ENCODE peak calls at places on chromosomes 5 and 9, in eight cellular contexts. H, I, L, V, K, U, A and O are unnamed samples.

GRCh38 chr5:52893105-52893504 is 96.0 kb upstream of the ITGA2 start:
- DNase-seq in L (no peak), V (peak), A (peak), K (no peak), U (no peak), I (no peak), H (peak), O (no peak)

GRCh38 chr5:167571824-167572223 is 719.6 kb upstream of the WWC1 start:
- DNase-seq in A (no peak), I (no peak), U (no peak), K (no peak), L (no peak), V (no peak), H (no peak), O (no peak)

GRCh38 chr9:15104826-15105420 is 194.7 kb upstream of the FREM1 start:
- DNase-seq in L (peak), A (peak), V (peak), I (no peak), K (no peak), U (no peak), H (peak), O (no peak)

GRCh38 chr5:137264573-137264972 is 234.6 kb downstream of the SPOCK1 start:
- DNase-seq in L (no peak), V (no peak), K (no peak), U (no peak), H (no peak), A (peak), I (no peak), O (no peak)

GRCh38 chr5:173412566-173412965 is 84.4 kb upstream of the STC2 start:
- DNase-seq in K (no peak), A (no peak), U (no peak), I (no peak), H (peak), V (no peak), L (no peak), O (no peak)

GRCh38 chr5:148559461-148559860 is 94.9 kb downstream of the HTR4 start:
- DNase-seq in K (no peak), L (no peak), H (no peak), I (no peak), A (no peak), V (no peak), U (no peak), O (no peak)

GRCh38 chr5:178458140-178458539 is 132.1 kb downstream of the COL23A1 start:
- DNase-seq in L (no peak), H (no peak), U (no peak), I (no peak), V (no peak), A (no peak), K (no peak), O (no peak)

GRCh38 chr5:141100243-141100805 is at the start of gene PCDHB3:
- DNase-seq in H (peak), L (peak), V (peak), I (no peak), U (no peak), K (peak), A (peak), O (no peak)

GRCh38 chr9:131522257-131523085 is 8.6 kb downstream of the UCK1 start:
- DNase-seq in U (no peak), A (no peak), L (no peak), H (no peak), V (no peak), K (no peak), I (no peak), O (peak)

GRCh38 chr5:132771559-132771998 is 5.5 kb downstream of the SEPTIN8 start:
- DNase-seq in L (no peak), U (no peak), V (peak), H (peak), K (peak), I (no peak), A (peak), O (peak)

GRCh38 chr9:16828335-16829281 is 41.9 kb downstream of the BNC2 start:
- DNase-seq in A (peak), H (peak), V (peak), L (no peak), K (peak), I (no peak), U (no peak), O (no peak)

GRCh38 chr9:93965830-93966577 is 10.8 kb upstream of the BARX1 start:
- DNase-seq in K (no peak), A (no peak), H (no peak), L (no peak), V (no peak), I (no peak), U (no peak), O (no peak)

GRCh38 chr5:151005187-151005974 is 15.0 kb upstream of the GPX3 start:
- DNase-seq in H (peak), K (peak), L (no peak), U (no peak), V (no peak), I (no peak), A (no peak), O (no peak)

GRCh38 chr5:56481147-56481997 is 248.2 kb upstream of the ANKRD55 start:
- DNase-seq in I (no peak), A (peak), K (peak), L (peak), H (peak), V (peak), U (no peak), O (no peak)

GRCh38 chr5:145101246-145101645 is 733.9 kb downstream of the PRELID2 start:
- DNase-seq in I (no peak), H (peak), A (no peak), V (no peak), K (no peak), L (no peak), U (no peak), O (no peak)

GRCh38 chr9:137074657-137075274 is 2.6 kb upstream of the UAP1L1 start:
- DNase-seq in K (no peak), A (no peak), L (no peak), H (no peak), I (no peak), U (no peak), V (no peak), O (no peak)

GRCh38 chr9:117134826-117135411 is 279.9 kb downstream of the ASTN2 start:
- DNase-seq in V (no peak), H (no peak), I (no peak), L (no peak), K (no peak), A (no peak), U (no peak), O (no peak)

GRCh38 chr5:154620406-154620805 is 134.8 kb upstream of the LARP1 start:
- DNase-seq in U (no peak), I (no peak), H (no peak), L (no peak), K (no peak), A (no peak), V (no peak), O (no peak)

GRCh38 chr5:101677961-101678360 is 618.1 kb downstream of the SLCO4C1 start:
- DNase-seq in V (no peak), A (no peak), L (no peak), K (no peak), I (no peak), U (no peak), H (no peak), O (no peak)

GRCh38 chr9:3243676-3244075 is 282.1 kb downstream of the RFX3 start:
- DNase-seq in L (no peak), V (no peak), A (peak), K (no peak), U (no peak), H (no peak), I (no peak), O (no peak)

GRCh38 chr9:130501645-130502044 is 56.9 kb downstream of the ASS1 start:
- DNase-seq in K (no peak), A (no peak), U (no peak), I (no peak), V (no peak), L (peak), H (no peak), O (no peak)

GRCh38 chr9:125440411-125440810 is 178.8 kb downstream of the GAPVD1 start:
- DNase-seq in K (no peak), I (no peak), U (no peak), H (no peak), V (no peak), A (no peak), L (no peak), O (no peak)

GRCh38 chr5:27007121-27007520 is 31.3 kb downstream of the CDH9 start:
- DNase-seq in U (no peak), I (no peak), L (no peak), V (no peak), H (no peak), A (no peak), K (no peak), O (no peak)

GRCh38 chr5:16855475-16855874 is 80.6 kb downstream of the MYO10 start:
- DNase-seq in U (no peak), L (no peak), H (peak), A (peak), I (no peak), K (peak), V (peak), O (no peak)

GRCh38 chr5:61304611-61305369 is 27.3 kb upstream of the ZSWIM6 start:
- DNase-seq in L (peak), K (no peak), U (no peak), A (peak), V (peak), I (no peak), H (peak), O (no peak)

GRCh38 chr9:134621558-134622110 is 20.0 kb upstream of the COL5A1 start:
- DNase-seq in I (peak), H (no peak), V (no peak), U (no peak), K (peak), L (no peak), A (no peak), O (peak)

GRCh38 chr9:127970401-127971313 is 10.1 kb downstream of the EEIG1 start:
- DNase-seq in I (no peak), K (no peak), H (no peak), V (peak), A (no peak), U (no peak), L (no peak), O (no peak)

GRCh38 chr9:84141762-84142370 is 161.3 kb downstream of the RMI1 start:
- DNase-seq in H (no peak), U (no peak), A (no peak), V (no peak), I (no peak), K (no peak), L (no peak), O (no peak)

GRCh38 chr9:128921881-128922763 is 1.3 kb downstream of the PHYHD1 start:
- DNase-seq in V (peak), L (no peak), H (peak), U (no peak), K (peak), A (peak), I (no peak), O (no peak)

GRCh38 chr9:85040806-85041575 is 371.5 kb downstream of the NTRK2 start:
- DNase-seq in K (no peak), U (no peak), H (no peak), V (no peak), I (no peak), L (no peak), A (no peak), O (no peak)

GRCh38 chr5:172798422-172799215 is 27.6 kb upstream of the DUSP1 start:
- DNase-seq in H (peak), A (peak), L (peak), U (peak), K (peak), I (peak), V (peak), O (no peak)

GRCh38 chr5:154370730-154371334 is 75.0 kb upstream of the SAP30L start:
- DNase-seq in U (no peak), V (no peak), L (no peak), I (no peak), K (no peak), H (no peak), A (peak), O (no peak)

GRCh38 chr5:103098993-103099392 is 20.9 kb downstream of the GIN1 start:
- DNase-seq in I (no peak), H (peak), U (no peak), L (no peak), A (no peak), K (no peak), V (peak), O (no peak)

GRCh38 chr9:130857864-130858730 is 23.0 kb downstream of the ABL1 start:
- DNase-seq in U (peak), I (no peak), V (peak), A (peak), K (peak), H (peak), L (no peak), O (no peak)

GRCh38 chr9:18255747-18256146 is 218.2 kb upstream of the ADAMTSL1 start:
- DNase-seq in U (no peak), H (no peak), A (no peak), I (no peak), L (no peak), K (no peak), V (no peak), O (no peak)

DNA sequence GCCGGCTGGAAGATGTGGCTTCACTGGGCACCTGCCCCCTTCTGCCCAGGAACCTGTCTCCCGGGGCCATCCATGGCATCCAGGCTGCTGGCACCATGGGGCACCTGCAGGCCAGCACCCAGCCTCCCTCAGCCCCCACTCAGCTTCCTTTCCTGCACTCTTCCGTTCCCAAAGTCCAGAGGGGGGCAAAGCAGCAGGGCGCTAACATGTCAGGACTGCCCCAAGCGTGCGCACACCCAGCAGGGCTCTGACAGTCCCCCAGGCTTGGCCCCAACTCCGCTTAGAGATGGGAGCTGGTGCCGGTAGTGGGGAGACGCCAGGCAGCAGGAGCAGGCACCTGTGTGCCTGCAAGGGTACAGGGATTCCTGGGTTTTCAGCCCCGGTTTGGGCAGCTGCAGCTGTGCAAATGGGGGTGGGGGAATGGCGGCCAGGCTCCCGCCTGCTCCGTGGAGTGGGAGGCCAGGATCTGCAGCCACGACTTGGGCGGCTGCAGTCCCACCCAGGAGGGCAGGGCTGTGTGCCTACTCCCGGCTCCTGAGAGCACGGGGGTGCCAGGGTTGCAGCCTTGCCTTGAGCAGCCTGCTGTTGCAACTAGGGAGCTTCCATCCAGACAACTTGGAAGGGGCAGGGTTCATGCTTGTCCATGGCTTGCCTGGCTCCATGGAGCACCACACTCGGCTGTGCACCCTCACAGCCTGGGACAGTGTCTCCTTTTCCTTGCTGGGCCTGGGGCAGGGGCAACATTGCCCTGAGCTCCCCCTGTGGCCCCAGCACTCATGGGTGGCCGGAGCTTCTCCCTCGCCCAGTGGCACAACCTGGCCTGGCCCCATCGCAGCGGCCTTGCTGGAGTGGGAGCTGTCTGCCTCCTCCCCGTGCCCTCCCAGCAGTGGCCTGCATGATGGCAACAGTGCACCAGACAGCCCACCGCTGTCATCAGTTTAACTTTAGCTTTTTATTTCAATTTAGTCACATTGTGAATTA is 561.1 kb downstream of the MTRR start:
- DNase-seq in K (no peak), V (no peak), U (no peak), I (no peak), A (no peak), H (no peak), L (no peak), O (no peak)
- TF ChIP-seq CTCF in K (no peak), V (no peak), U (no peak), I (no peak), A (no peak), H (no peak), L (no peak), O (no peak)

GRCh38 chr9:96071245-96072124 is 196.0 kb downstream of the ERCC6L2 start:
- DNase-seq in H (peak), U (no peak), V (peak), I (no peak), A (peak), K (no peak), L (peak), O (no peak)
- TF ChIP-seq CTCF in H (peak), U (peak), V (peak), I (peak), A (peak), K (no peak), L (no peak), O (peak)

GRCh38 chr5:149766460-149767277 is 36.6 kb downstream of the PPARGC1B start:
- DNase-seq in K (no peak), U (no peak), A (no peak), I (no peak), V (no peak), H (no peak), L (no peak), O (no peak)

GRCh38 chr5:149764086-149764485 is 34.0 kb downstream of the PPARGC1B start:
- DNase-seq in A (no peak), H (no peak), V (no peak), U (no peak), L (no peak), I (no peak), K (no peak), O (no peak)

GRCh38 chr5:149767278-149767550 is 37.1 kb downstream of the PPARGC1B start:
- DNase-seq in U (no peak), L (no peak), A (no peak), I (no peak), V (no peak), H (no peak), K (no peak), O (no peak)

GRCh38 chr5:149762958-149763630 is 33.0 kb downstream of the PPARGC1B start:
- DNase-seq in U (no peak), V (no peak), K (no peak), A (no peak), L (no peak), H (no peak), I (no peak), O (no peak)

GRCh38 chr5:149765932-149766331 is 35.8 kb downstream of the PPARGC1B start:
- DNase-seq in U (no peak), V (no peak), L (no peak), H (no peak), K (no peak), I (no peak), A (no peak), O (no peak)
- TF ChIP-seq CTCF in U (no peak), V (peak), L (no peak), H (peak), K (no peak), I (peak), A (peak), O (peak)

GRCh38 chr5:143648696-143649095 is 163.3 kb upstream of the HMHB1 start:
- DNase-seq in I (no peak), U (no peak), H (no peak), L (no peak), K (no peak), V (no peak), A (no peak), O (no peak)
- TF ChIP-seq CTCF in I (no peak), U (no peak), H (no peak), L (no peak), K (no peak), V (peak), A (no peak), O (peak)

GRCh38 chr5:33776151-33776550 is 115.6 kb downstream of the ADAMTS12 start:
- DNase-seq in I (no peak), U (no peak), A (no peak), K (no peak), V (no peak), H (no peak), L (no peak), O (no peak)
- TF ChIP-seq CTCF in I (no peak), U (no peak), A (no peak), K (no peak), V (no peak), H (no peak), L (no peak), O (no peak)